ENCODE peak calls at places on chromosomes 12 and 14, in nine cellular contexts. L, J, I, S, Q, K, U, N and G are unnamed samples.
A peak's percentile ranks its signal among the peaks of the same experiment; 100 is the strongest.

GRCh38 chr12:115060477-115061168 is 376.6 kb upstream of the TBX3 start:
- DNase-seq in S (no peak), J (no peak), N (no peak), Q (no peak), I (no peak), U (no peak), L (no peak), K (peak; percentile 45), G (no peak)

GRCh38 chr14:37776791-37777499 is 181.5 kb downstream of the TTC6 start:
- DNase-seq in L (no peak), Q (no peak), K (no peak), N (no peak), I (no peak), J (no peak), S (no peak), U (no peak), G (no peak)

GRCh38 chr14:51507556-51508511 is 143.9 kb upstream of the FRMD6 start:
- DNase-seq in U (no peak), L (peak; percentile 75), I (peak; percentile 80), K (no peak), J (peak; percentile 84), N (peak; percentile 28), S (no peak), Q (peak; percentile 14), G (peak; percentile 45)

GRCh38 chr12:132170094-132170636 is 25.9 kb downstream of the NOC4L start:
- DNase-seq in J (peak; percentile 74), N (peak; percentile 75), U (no peak), S (no peak), L (no peak), Q (no peak), K (no peak), I (no peak), G (peak; percentile 47)

GRCh38 chr12:91496337-91496736 is 313.7 kb upstream of the DCN start:
- DNase-seq in Q (no peak), J (no peak), K (no peak), I (no peak), S (no peak), N (no peak), L (no peak), U (no peak), G (no peak)

GRCh38 chr14:33774866-33775519 is 175.9 kb downstream of the EGLN3 start:
- DNase-seq in N (no peak), S (no peak), Q (no peak), I (no peak), U (no peak), K (no peak), L (no peak), J (no peak), G (no peak)

GRCh38 chr14:102731871-102732800 is 45.1 kb upstream of the TRAF3 start:
- DNase-seq in S (no peak), K (no peak), N (no peak), J (no peak), Q (no peak), I (no peak), U (peak; percentile 2), L (no peak), G (no peak)

GRCh38 chr12:131223791-131224567 is 270.3 kb downstream of the ADGRD1 start:
- DNase-seq in I (no peak), U (no peak), J (no peak), K (no peak), S (no peak), L (no peak), N (no peak), Q (no peak), G (no peak)

GRCh38 chr14:94164685-94165431 is 9.3 kb upstream of the PPP4R4 start:
- DNase-seq in Q (no peak), S (no peak), I (peak; percentile 44), J (no peak), L (no peak), U (no peak), N (no peak), K (no peak), G (no peak)

GRCh38 chr14:50828738-50829471 is 2.1 kb downstream of the NIN start:
- DNase-seq in K (peak; percentile 47), Q (no peak), I (no peak), U (no peak), N (no peak), J (no peak), S (no peak), L (no peak), G (no peak)

GRCh38 chr12:102955926-102956737 is 1.3 kb upstream of the ASCL1 start:
- DNase-seq in N (no peak), Q (no peak), U (no peak), J (no peak), S (no peak), I (no peak), L (no peak), K (peak; percentile 57), G (no peak)

GRCh38 chr12:9626821-9627220 is 19.1 kb upstream of the KLRB1 start:
- DNase-seq in Q (no peak), K (no peak), S (no peak), U (no peak), I (no peak), N (no peak), L (no peak), J (no peak), G (no peak)

GRCh38 chr14:60723218-60724079 is 702 bp downstream of the SIX4 start:
- DNase-seq in J (peak; percentile 68), K (no peak), N (peak; percentile 62), L (peak; percentile 75), I (peak; percentile 67), S (peak; percentile 74), Q (peak; percentile 52), U (peak; percentile 13), G (no peak)

GRCh38 chr12:70553391-70553859 is 83.8 kb downstream of the PTPRB start:
- DNase-seq in I (no peak), U (no peak), N (no peak), L (no peak), Q (no peak), S (no peak), K (no peak), J (no peak), G (no peak)

GRCh38 chr14:70208380-70208779 is 19.6 kb upstream of the SLC8A3 start:
- DNase-seq in I (no peak), K (no peak), J (no peak), N (no peak), Q (no peak), U (no peak), L (no peak), S (no peak), G (no peak)

GRCh38 chr14:90235179-90235976 is 21.0 kb upstream of the PSMC1 start:
- DNase-seq in N (peak; percentile 35), U (peak; percentile 76), K (no peak), J (peak; percentile 61), I (peak; percentile 38), S (no peak), L (peak; percentile 70), Q (peak; percentile 45), G (no peak)

GRCh38 chr14:93269341-93270068 is 62.4 kb downstream of the UBR7 start:
- DNase-seq in U (no peak), J (peak; percentile 59), K (no peak), I (no peak), Q (peak; percentile 81), N (peak; percentile 90), S (no peak), L (no peak), G (peak; percentile 17)

GRCh38 chr12:57754411-57755193 is at the start of gene MARCHF9:
- DNase-seq in U (peak; percentile 89), S (no peak), L (peak; percentile 80), I (peak; percentile 58), K (no peak), Q (no peak), J (no peak), N (no peak), G (no peak)

GRCh38 chr12:55699471-55700055 is 8.1 kb downstream of the ITGA7 start:
- DNase-seq in S (no peak), Q (no peak), J (no peak), K (no peak), N (no peak), U (no peak), L (no peak), I (peak; percentile 16), G (no peak)

DNA sequence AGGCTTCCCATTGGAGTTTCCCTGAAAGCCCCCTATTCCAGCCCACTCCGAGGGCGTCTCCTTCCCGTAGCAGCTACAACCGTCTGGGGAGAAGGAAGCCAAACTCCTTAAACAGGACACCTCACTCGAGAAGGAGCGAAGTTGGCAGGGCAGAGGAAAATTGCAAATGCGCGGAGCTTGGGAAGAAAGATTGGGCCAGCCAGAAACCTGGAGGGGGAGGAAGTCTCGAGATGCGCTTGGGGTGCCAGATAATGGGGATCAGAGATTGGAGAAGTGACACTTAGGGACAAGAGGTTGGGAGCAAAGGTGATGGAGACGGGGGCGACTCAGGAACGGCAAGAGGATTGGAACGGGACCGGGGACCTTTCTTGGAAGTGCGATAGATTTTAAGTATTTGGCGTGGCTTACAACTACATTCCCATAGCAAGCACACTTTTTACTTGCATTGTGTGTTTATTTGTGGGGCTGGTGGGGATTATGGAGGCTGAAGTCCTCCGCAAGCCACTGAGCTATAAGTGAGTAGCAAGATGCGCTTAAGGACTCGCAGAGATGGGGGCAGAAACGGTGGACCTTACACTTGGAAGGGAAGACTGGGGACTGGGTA is 926 bp downstream of the HRK start:
- DNase-seq in N (no peak), J (peak; percentile 41), I (no peak), L (no peak), Q (no peak), K (no peak), S (no peak), U (no peak), G (no peak)
- TF ChIP-seq CTCF in N (no peak), J (no peak), I (no peak), L (no peak), Q (no peak), K (no peak), S (no peak), U (no peak), G (no peak)

GRCh38 chr12:66804555-66804954 is 125.7 kb upstream of the GRIP1 start:
- DNase-seq in U (no peak), J (no peak), L (no peak), I (no peak), K (no peak), S (no peak), Q (no peak), N (no peak), G (no peak)
- H3K4me3 ChIP-seq in U (no peak overlapping the region), J (no peak overlapping the region), L (no peak overlapping the region), I (no peak overlapping the region), K (no peak overlapping the region), S (no peak overlapping the region), Q (no peak overlapping the region), N (no peak overlapping the region), G (no peak overlapping the region)

DNA sequence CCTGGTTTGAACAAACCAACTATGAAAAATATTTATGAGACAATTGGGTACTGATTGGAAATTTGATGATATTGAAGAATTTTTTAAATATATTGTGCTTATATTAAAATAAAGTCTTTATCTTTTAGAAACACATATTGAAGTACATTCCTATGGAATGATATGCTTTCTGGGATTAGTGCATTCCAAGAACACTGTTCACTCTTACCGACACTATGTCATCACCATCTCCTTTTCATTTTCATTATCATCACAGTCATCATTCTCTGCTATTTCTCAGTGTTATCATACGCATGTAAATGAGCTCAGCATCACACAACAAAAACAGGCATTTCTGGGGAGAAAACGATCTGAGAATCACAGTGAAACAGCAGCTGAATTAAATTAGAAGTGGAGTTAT is 513.3 kb upstream of the CCDC196 start:
- DNase-seq in Q (no peak), U (no peak), I (no peak), N (peak; percentile 44), S (no peak), J (peak; percentile 2), L (no peak), K (no peak), G (peak; percentile 29)
- TF ChIP-seq CTCF in Q (no peak), U (no peak), I (no peak), N (no peak), S (no peak), J (no peak), L (no peak), K (no peak), G (no peak)

GRCh38 chr12:116319316-116319715 is 41.8 kb upstream of the MED13L start:
- DNase-seq in I (no peak), L (no peak), Q (no peak), S (no peak), K (no peak), N (peak; percentile 36), U (no peak), J (peak; percentile 43), G (no peak)
- H3K4me3 ChIP-seq in I (no peak overlapping the region), L (peak overlapping the region; percentile 17), Q (no peak overlapping the region), S (peak overlapping the region; percentile 57), K (peak overlapping the region; percentile 36), N (no peak overlapping the region), U (no peak overlapping the region), J (no peak overlapping the region), G (no peak overlapping the region)